ENCODE peak calls at places on chromosomes 7 and 10, in six cellular contexts. One of them, this sample, is unnamed.

GRCh38 chr7:5695709-5696345 is 85.6 kb downstream of the RNF216 start:
- DNase-seq in NT2/D1: no peak
- DNase-seq in HCT116: no peak
- DNase-seq in H1: no peak
- DNase-seq in K562: no peak
- DNase-seq in GM12878: no peak
- DNase-seq in this sample: no peak

GRCh38 chr10:131084791-131085585 is 226.5 kb downstream of the TCERG1L start:
- DNase-seq in NT2/D1: no peak
- DNase-seq in HCT116: no peak
- DNase-seq in H1: no peak
- DNase-seq in K562: no peak
- DNase-seq in GM12878: no peak
- DNase-seq in this sample: no peak

GRCh38 chr7:19378340-19378704 is 233.1 kb upstream of the FERD3L start:
- DNase-seq in NT2/D1: no peak
- DNase-seq in HCT116: no peak
- DNase-seq in H1: no peak
- DNase-seq in K562: no peak
- DNase-seq in GM12878: no peak
- DNase-seq in this sample: no peak

GRCh38 chr10:110834622-110835219 is 37.0 kb upstream of the PDCD4 start:
- DNase-seq in NT2/D1: peak; percentile 20
- DNase-seq in HCT116: no peak
- DNase-seq in H1: no peak
- DNase-seq in K562: no peak
- DNase-seq in GM12878: no peak
- DNase-seq in this sample: peak; percentile 50

GRCh38 chr7:100465702-100466311 is 1.7 kb upstream of the SPACDR start:
- DNase-seq in NT2/D1: no peak
- DNase-seq in HCT116: no peak
- DNase-seq in H1: no peak
- DNase-seq in K562: peak; percentile 73
- DNase-seq in GM12878: no peak
- DNase-seq in this sample: peak; percentile 58

GRCh38 chr10:126468467-126468866 is 80.2 kb upstream of the ADAM12 start:
- DNase-seq in NT2/D1: no peak
- DNase-seq in HCT116: no peak
- DNase-seq in H1: peak; percentile 14
- DNase-seq in K562: no peak
- DNase-seq in GM12878: no peak
- DNase-seq in this sample: no peak

GRCh38 chr10:133100706-133101463 is 13.2 kb downstream of the ADGRA1 start:
- DNase-seq in NT2/D1: peak; percentile 90
- DNase-seq in HCT116: no peak
- DNase-seq in H1: peak; percentile 94
- DNase-seq in K562: peak; percentile 71
- DNase-seq in GM12878: no peak
- DNase-seq in this sample: no peak

GRCh38 chr7:21281193-21281592 is 146.7 kb upstream of the SP4 start:
- DNase-seq in NT2/D1: no peak
- DNase-seq in HCT116: no peak
- DNase-seq in H1: no peak
- DNase-seq in K562: no peak
- DNase-seq in GM12878: no peak
- DNase-seq in this sample: no peak

GRCh38 chr7:68642727-68643126 is 955.5 kb upstream of the AUTS2 start:
- DNase-seq in NT2/D1: no peak
- DNase-seq in HCT116: no peak
- DNase-seq in H1: no peak
- DNase-seq in K562: no peak
- DNase-seq in GM12878: no peak
- DNase-seq in this sample: no peak

GRCh38 chr10:33336606-33337334 is 2.3 kb upstream of the NRP1 start:
- DNase-seq in NT2/D1: no peak
- DNase-seq in HCT116: no peak
- DNase-seq in H1: peak; percentile 81
- DNase-seq in K562: no peak
- DNase-seq in GM12878: no peak
- DNase-seq in this sample: no peak

GRCh38 chr7:104089622-104090021 is 100.2 kb upstream of the RELN start:
- DNase-seq in NT2/D1: no peak
- DNase-seq in HCT116: no peak
- DNase-seq in H1: no peak
- DNase-seq in K562: no peak
- DNase-seq in GM12878: no peak
- DNase-seq in this sample: no peak

GRCh38 chr10:132940791-132941465 is 1.4 kb downstream of the CFAP46 start:
- DNase-seq in NT2/D1: no peak
- DNase-seq in HCT116: no peak
- DNase-seq in H1: no peak
- DNase-seq in K562: no peak
- DNase-seq in GM12878: no peak
- DNase-seq in this sample: no peak

GRCh38 chr7:142357953-142358520 is 100.2 kb upstream of the PRSS58 start:
- DNase-seq in NT2/D1: peak; percentile 81
- DNase-seq in HCT116: peak; percentile 73
- DNase-seq in H1: peak; percentile 56
- DNase-seq in K562: peak; percentile 78
- DNase-seq in GM12878: peak; percentile 5
- DNase-seq in this sample: peak; percentile 47

GRCh38 chr7:27642271-27642670 is 20.4 kb downstream of the HIBADH start:
- DNase-seq in NT2/D1: no peak
- DNase-seq in HCT116: no peak
- DNase-seq in H1: no peak
- DNase-seq in K562: no peak
- DNase-seq in GM12878: no peak
- DNase-seq in this sample: no peak

GRCh38 chr7:3558410-3558809 is 257.4 kb downstream of the SDK1 start:
- DNase-seq in NT2/D1: no peak
- DNase-seq in HCT116: no peak
- DNase-seq in H1: no peak
- DNase-seq in K562: no peak
- DNase-seq in GM12878: no peak
- DNase-seq in this sample: no peak

GRCh38 chr7:101733713-101734475 is 83.5 kb upstream of the CUX1 start:
- DNase-seq in NT2/D1: peak; percentile 66
- DNase-seq in HCT116: no peak
- DNase-seq in H1: peak; percentile 71
- DNase-seq in K562: peak; percentile 82
- DNase-seq in GM12878: no peak
- DNase-seq in this sample: peak; percentile 57

GRCh38 chr7:82631998-82632397 is 188.4 kb upstream of the CACNA2D1 start:
- DNase-seq in NT2/D1: no peak
- DNase-seq in HCT116: no peak
- DNase-seq in H1: no peak
- DNase-seq in K562: no peak
- DNase-seq in GM12878: no peak
- DNase-seq in this sample: no peak

DNA sequence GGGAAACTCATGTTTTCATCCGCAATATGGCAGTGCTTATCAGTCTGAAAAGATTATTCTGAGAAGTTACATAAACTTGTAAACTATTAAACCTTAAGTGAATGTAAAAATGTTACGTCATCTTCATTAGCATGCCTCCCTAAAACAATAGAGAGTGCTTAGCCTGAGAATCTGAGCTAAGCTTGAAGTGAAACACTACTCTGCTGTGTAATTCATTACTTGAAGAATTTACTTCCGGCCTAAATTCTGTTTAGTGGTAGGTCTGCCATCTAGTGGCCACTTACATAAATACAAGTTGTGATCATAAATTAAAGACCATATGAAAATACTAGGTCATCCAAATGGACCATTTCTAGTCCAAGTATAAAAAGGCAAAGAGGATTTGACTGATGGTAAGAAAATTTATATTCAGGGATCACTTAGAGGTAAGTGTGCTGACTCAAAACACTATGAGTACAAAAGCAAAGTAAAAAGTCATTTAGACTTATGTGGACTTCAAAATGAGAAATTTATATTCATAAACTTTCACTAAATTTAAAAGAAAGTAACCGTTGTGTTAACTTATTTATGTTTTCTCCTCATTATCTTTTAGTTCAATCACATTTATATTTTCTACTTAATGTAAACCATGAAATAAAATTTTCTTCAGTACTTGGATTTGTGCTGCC is 745.1 kb upstream of the LRRTM3 start:
- DNase-seq in NT2/D1: peak; percentile 42
- DNase-seq in HCT116: peak; percentile 47
- DNase-seq in H1: no peak
- DNase-seq in K562: peak; percentile 45
- DNase-seq in GM12878: peak; percentile 20
- DNase-seq in this sample: peak; percentile 52
- TF ChIP-seq ZNF274 in NT2/D1: no peak
- TF ChIP-seq ZNF274 in HCT116: no peak
- TF ChIP-seq ZNF274 in H1: no peak
- TF ChIP-seq ZNF274 in K562: no peak
- TF ChIP-seq ZNF274 in GM12878: no peak
- TF ChIP-seq ZNF274 in this sample: no peak

GRCh38 chr7:1571261-1571650 is 1.4 kb upstream of the PSMG3 start:
- DNase-seq in NT2/D1: no peak
- DNase-seq in HCT116: no peak
- DNase-seq in H1: no peak
- DNase-seq in K562: no peak
- DNase-seq in GM12878: no peak
- DNase-seq in this sample: peak; percentile 35

GRCh38 chr7:1569833-1570632 is at the start of gene PSMG3:
- DNase-seq in NT2/D1: peak; percentile 91
- DNase-seq in HCT116: peak; percentile 75
- DNase-seq in H1: peak; percentile 75
- DNase-seq in K562: peak; percentile 92
- DNase-seq in GM12878: peak; percentile 32
- DNase-seq in this sample: peak; percentile 78

GRCh38 chr7:1569016-1569415 is 816 bp downstream of the PSMG3 start:
- DNase-seq in NT2/D1: no peak
- DNase-seq in HCT116: no peak
- DNase-seq in H1: no peak
- DNase-seq in K562: peak; percentile 58
- DNase-seq in GM12878: no peak
- DNase-seq in this sample: no peak

GRCh38 chr7:1567893-1568292 is 1.9 kb downstream of the PSMG3 start:
- DNase-seq in NT2/D1: no peak
- DNase-seq in HCT116: no peak
- DNase-seq in H1: no peak
- DNase-seq in K562: no peak
- DNase-seq in GM12878: no peak
- DNase-seq in this sample: no peak

GRCh38 chr7:1569440-1569832 is 396 bp downstream of the PSMG3 start:
- DNase-seq in NT2/D1: no peak
- DNase-seq in HCT116: no peak
- DNase-seq in H1: no peak
- DNase-seq in K562: no peak
- DNase-seq in GM12878: no peak
- DNase-seq in this sample: no peak
- TF ChIP-seq ZNF274 in NT2/D1: no peak
- TF ChIP-seq ZNF274 in HCT116: no peak
- TF ChIP-seq ZNF274 in H1: no peak
- TF ChIP-seq ZNF274 in K562: no peak
- TF ChIP-seq ZNF274 in GM12878: no peak
- TF ChIP-seq ZNF274 in this sample: no peak

GRCh38 chr10:125060486-125060850 is 99.9 kb downstream of the CTBP2 start:
- DNase-seq in NT2/D1: no peak
- DNase-seq in HCT116: no peak
- DNase-seq in H1: no peak
- DNase-seq in K562: peak; percentile 1
- DNase-seq in GM12878: no peak
- DNase-seq in this sample: no peak

GRCh38 chr10:125060038-125060437 is 100.3 kb downstream of the CTBP2 start:
- DNase-seq in NT2/D1: no peak
- DNase-seq in HCT116: no peak
- DNase-seq in H1: no peak
- DNase-seq in K562: peak; percentile 1
- DNase-seq in GM12878: no peak
- DNase-seq in this sample: no peak

GRCh38 chr10:125056161-125057132 is 103.9 kb downstream of the CTBP2 start:
- DNase-seq in NT2/D1: no peak
- DNase-seq in HCT116: no peak
- DNase-seq in H1: no peak
- DNase-seq in K562: peak; percentile 6
- DNase-seq in GM12878: no peak
- DNase-seq in this sample: no peak

GRCh38 chr10:125054664-125055273 is 105.6 kb downstream of the CTBP2 start:
- DNase-seq in NT2/D1: no peak
- DNase-seq in HCT116: no peak
- DNase-seq in H1: no peak
- DNase-seq in K562: peak; percentile 1
- DNase-seq in GM12878: no peak
- DNase-seq in this sample: no peak

DNA sequence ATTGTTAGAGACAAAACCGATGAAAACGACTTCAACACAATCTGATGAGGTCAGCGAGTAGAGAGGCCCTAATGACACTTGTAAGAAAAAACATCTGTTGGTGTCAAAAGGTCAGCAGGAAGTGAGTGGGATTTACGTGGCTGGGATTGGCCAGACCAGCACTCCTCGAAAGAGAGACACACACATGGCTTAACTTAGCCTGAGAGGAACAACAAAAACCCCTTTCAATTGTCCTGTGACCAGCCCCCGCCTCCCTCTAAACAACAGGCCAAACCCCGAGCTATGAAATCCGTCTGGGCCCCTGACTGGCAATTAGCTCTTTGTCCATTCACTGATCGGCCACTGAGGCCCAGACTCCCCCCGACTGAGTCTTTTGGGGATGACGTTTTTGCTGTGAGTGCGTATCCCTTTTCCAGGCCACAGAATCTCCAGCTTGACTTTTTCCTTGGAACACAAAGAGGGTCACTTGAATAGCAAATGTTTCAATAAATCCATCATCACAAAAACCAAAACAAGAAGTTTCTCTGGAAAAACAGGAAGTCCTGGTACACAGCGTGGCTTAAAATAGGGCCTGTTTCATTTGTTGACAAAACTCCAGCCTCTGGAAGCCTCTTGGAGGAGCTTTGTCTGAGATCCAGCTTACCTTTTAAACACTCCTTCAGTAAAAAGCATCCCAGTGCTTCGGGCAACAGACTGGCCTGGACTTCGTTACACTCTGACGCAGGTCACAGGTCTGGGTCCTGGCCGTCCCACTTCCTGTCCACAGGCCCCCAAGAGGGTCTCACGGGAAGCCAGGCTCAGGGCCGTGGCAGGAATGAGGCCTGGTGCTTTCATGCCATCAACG is 103.0 kb downstream of the CTBP2 start:
- DNase-seq in NT2/D1: no peak
- DNase-seq in HCT116: no peak
- DNase-seq in H1: no peak
- DNase-seq in K562: peak; percentile 8
- DNase-seq in GM12878: no peak
- DNase-seq in this sample: no peak
- TF ChIP-seq ZNF274 in NT2/D1: no peak
- TF ChIP-seq ZNF274 in HCT116: no peak
- TF ChIP-seq ZNF274 in H1: no peak
- TF ChIP-seq ZNF274 in K562: no peak
- TF ChIP-seq ZNF274 in GM12878: no peak
- TF ChIP-seq ZNF274 in this sample: no peak

DNA sequence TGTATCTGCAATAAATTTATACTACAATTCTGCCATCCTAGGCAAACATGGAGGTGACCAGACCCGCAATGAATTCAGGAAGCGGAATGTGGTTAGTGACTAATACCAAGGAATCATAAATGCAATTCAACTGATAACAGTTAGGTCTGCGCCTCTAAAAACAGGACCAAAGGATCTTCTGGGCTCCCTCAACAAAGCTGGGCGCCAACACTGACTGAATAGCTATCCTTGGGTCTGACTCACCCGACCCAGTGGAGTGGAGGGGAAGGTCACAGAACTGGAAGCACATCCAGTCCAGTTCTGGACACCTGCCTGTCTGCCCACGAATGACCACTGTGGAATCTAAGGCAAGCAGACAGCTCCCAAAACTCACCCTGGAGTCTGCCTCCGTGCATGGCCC is 43.1 kb upstream of the DLX6 start:
- DNase-seq in NT2/D1: no peak
- DNase-seq in HCT116: no peak
- DNase-seq in H1: no peak
- DNase-seq in K562: no peak
- DNase-seq in GM12878: no peak
- DNase-seq in this sample: no peak
- TF ChIP-seq ZNF274 in NT2/D1: no peak
- TF ChIP-seq ZNF274 in HCT116: no peak
- TF ChIP-seq ZNF274 in H1: no peak
- TF ChIP-seq ZNF274 in K562: no peak
- TF ChIP-seq ZNF274 in GM12878: no peak
- TF ChIP-seq ZNF274 in this sample: no peak

This sample was measured in HepG2.